ENCODE peak calls at places on chromosomes 11 and 22, in nine cellular contexts. G is A549, N is vagina, O is nephron progenitor cell, Z is GM12865, Q is cardiac muscle cell, T is transverse colon, W is neural progenitor cell, C is heart left ventricle. U is an unnamed sample.

GRCh38 chr11:45771194-45771941 is 33.6 kb upstream of the SLC35C1 start:
- DNase-seq in G (peak), N (no peak), Q (peak), O (peak), W (peak), T (peak), Z (peak), C (peak), U (peak)

GRCh38 chr11:19561011-19561410 is 151.6 kb upstream of the NAV2 start:
- DNase-seq in Q (peak), W (no peak), O (no peak), G (no peak), C (no peak), Z (no peak), N (no peak), T (no peak), U (no peak)

GRCh38 chr11:75233688-75234295 is 6.8 kb upstream of the TPBGL start:
- DNase-seq in Z (peak), N (no peak), W (peak), G (peak), Q (peak), T (no peak), C (no peak), O (peak), U (no peak)

GRCh38 chr11:112882494-112883381 is 78.5 kb upstream of the NCAM1 start:
- DNase-seq in T (no peak), O (no peak), Q (peak), Z (no peak), G (no peak), W (no peak), C (peak), N (no peak), U (no peak)

GRCh38 chr11:82718307-82718706 is 15.4 kb downstream of the FAM181B start:
- DNase-seq in Q (peak), C (no peak), T (no peak), G (peak), O (peak), N (no peak), Z (peak), W (peak), U (no peak)

GRCh38 chr11:78131956-78132355 is 7.5 kb downstream of the ALG8 start:
- DNase-seq in C (no peak), Z (no peak), T (no peak), Q (no peak), O (no peak), G (no peak), N (no peak), W (no peak), U (no peak)

GRCh38 chr11:57514538-57515331 is 767 bp downstream of the SLC43A1 start:
- DNase-seq in G (no peak), T (peak), N (no peak), O (peak), Q (peak), C (peak), W (peak), Z (peak), U (peak)

GRCh38 chr11:134240592-134240991 is 12.6 kb downstream of the THYN1 start:
- DNase-seq in G (no peak), T (no peak), N (no peak), W (no peak), Z (no peak), Q (no peak), O (no peak), C (no peak), U (no peak)

GRCh38 chr11:71183878-71184277 is 68.5 kb downstream of the SHANK2 start:
- DNase-seq in Z (no peak), W (no peak), C (no peak), T (no peak), Q (no peak), O (no peak), G (no peak), N (no peak), U (no peak)

GRCh38 chr22:48972979-48973693 is 854.5 kb downstream of the BRD1 start:
- DNase-seq in O (no peak), G (no peak), Q (no peak), T (no peak), N (peak), W (no peak), Z (no peak), C (no peak), U (no peak)

GRCh38 chr22:48973694-48974041 is 854.0 kb downstream of the BRD1 start:
- DNase-seq in G (no peak), T (no peak), Z (no peak), O (no peak), N (peak), W (no peak), Q (no peak), C (no peak), U (no peak)

DNA sequence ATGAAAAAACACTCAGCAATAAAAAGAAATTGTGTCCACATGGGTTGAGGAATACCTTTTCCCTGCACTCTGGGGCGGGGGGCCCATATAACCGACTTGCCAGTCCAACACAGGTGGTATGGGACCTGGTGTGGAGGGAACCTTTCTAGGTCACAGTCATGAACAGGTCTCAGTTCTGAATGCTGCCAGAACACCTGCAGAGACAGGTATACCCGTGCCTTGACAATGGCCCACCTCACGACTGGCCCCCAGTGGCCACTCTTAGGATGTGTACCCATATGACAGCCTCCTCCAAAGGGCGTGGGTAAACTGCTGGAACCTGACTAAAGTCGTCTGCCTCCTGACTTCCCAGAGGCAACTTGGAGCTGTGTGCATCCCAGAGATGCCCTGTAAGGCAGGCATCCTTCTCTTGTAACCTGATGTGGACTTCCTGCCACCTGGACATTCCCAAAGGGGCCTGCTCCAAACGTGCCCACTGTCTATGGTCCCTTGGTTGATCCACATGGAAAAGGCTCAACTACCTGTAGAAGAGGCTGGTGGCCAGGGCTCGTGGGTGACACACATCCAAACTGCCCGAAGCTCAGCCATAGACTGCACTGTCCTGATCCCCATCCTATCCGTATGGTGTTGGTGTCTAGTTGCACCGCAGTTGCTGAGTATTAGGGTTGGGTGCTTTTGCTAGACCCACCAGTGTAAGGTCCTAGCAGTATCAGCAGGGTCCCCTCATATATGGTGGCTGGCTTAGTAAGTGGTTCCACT is 859.3 kb downstream of the BRD1 start:
- DNase-seq in O (no peak), N (peak), Q (no peak), W (peak), T (peak), Z (no peak), G (peak), C (no peak), U (no peak)
- TF ChIP-seq CTCF in O (peak), N (no peak), Q (no peak), W (peak), T (no peak), Z (no peak), G (peak), C (no peak), U (peak)

GRCh38 chr22:32897400-32897799 is 95.9 kb downstream of the TIMP3 start:
- DNase-seq in C (no peak), G (no peak), Q (peak), N (no peak), W (no peak), O (no peak), T (no peak), Z (no peak), U (no peak)

GRCh38 chr22:32904044-32904443 is 102.5 kb downstream of the TIMP3 start:
- DNase-seq in W (peak), C (peak), N (no peak), T (peak), Q (peak), O (peak), Z (peak), G (peak), U (no peak)

GRCh38 chr22:32900856-32901255 is 99.4 kb downstream of the TIMP3 start:
- DNase-seq in T (no peak), N (no peak), G (no peak), Z (no peak), W (no peak), C (no peak), Q (no peak), O (no peak), U (no peak)

GRCh38 chr22:32905400-32905799 is 103.9 kb downstream of the TIMP3 start:
- DNase-seq in Q (no peak), C (no peak), T (no peak), W (no peak), O (no peak), N (no peak), Z (no peak), G (no peak), U (no peak)

DNA sequence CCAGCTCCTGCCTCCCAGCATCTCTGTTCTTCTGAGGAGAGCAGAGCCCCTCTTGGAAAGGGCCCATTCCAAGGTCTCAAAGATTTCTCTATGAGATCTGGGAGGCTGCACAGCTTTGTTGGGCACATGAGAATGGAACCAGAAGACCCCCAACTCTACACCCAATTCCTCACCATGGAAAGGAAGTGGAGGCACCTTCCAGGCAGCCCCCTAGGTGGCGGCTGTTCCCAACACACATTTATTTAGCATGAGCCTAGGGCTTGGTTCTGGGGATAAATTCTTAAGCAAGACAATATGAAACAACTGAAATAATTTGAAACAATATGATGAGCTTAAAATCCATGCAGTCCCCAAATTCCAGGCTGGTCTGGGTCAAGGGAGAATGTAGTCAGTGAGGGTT is 100.4 kb downstream of the TIMP3 start:
- DNase-seq in N (no peak), O (no peak), W (no peak), Q (no peak), T (no peak), G (no peak), Z (no peak), C (no peak), U (no peak)
- TF ChIP-seq CTCF in N (no peak), O (no peak), W (peak), Q (no peak), T (no peak), G (no peak), Z (no peak), C (no peak), U (no peak)

GRCh38 chr11:36054628-36055027 is 110.8 kb downstream of the LDLRAD3 start:
- DNase-seq in G (no peak), T (no peak), O (no peak), Q (no peak), N (no peak), W (no peak), Z (no peak), C (no peak), U (no peak)
- TF ChIP-seq CTCF in G (no peak), T (no peak), O (no peak), Q (no peak), N (no peak), W (no peak), Z (no peak), C (no peak), U (no peak)

GRCh38 chr11:132284048-132284447 is 913.6 kb downstream of the NTM start:
- DNase-seq in C (no peak), O (no peak), T (no peak), W (no peak), G (no peak), Q (no peak), Z (no peak), N (no peak), U (no peak)

GRCh38 chr11:132284611-132285010 is 914.2 kb downstream of the NTM start:
- DNase-seq in G (no peak), N (no peak), C (no peak), T (no peak), Q (no peak), O (no peak), W (no peak), Z (no peak), U (no peak)

GRCh38 chr11:132278801-132279574 is 908.6 kb downstream of the NTM start:
- DNase-seq in Z (peak), Q (peak), W (peak), C (no peak), N (no peak), G (peak), O (no peak), T (no peak), U (no peak)
- TF ChIP-seq CTCF in Z (peak), Q (peak), W (peak), C (peak), N (no peak), G (no peak), O (peak), T (no peak), U (peak)

DNA sequence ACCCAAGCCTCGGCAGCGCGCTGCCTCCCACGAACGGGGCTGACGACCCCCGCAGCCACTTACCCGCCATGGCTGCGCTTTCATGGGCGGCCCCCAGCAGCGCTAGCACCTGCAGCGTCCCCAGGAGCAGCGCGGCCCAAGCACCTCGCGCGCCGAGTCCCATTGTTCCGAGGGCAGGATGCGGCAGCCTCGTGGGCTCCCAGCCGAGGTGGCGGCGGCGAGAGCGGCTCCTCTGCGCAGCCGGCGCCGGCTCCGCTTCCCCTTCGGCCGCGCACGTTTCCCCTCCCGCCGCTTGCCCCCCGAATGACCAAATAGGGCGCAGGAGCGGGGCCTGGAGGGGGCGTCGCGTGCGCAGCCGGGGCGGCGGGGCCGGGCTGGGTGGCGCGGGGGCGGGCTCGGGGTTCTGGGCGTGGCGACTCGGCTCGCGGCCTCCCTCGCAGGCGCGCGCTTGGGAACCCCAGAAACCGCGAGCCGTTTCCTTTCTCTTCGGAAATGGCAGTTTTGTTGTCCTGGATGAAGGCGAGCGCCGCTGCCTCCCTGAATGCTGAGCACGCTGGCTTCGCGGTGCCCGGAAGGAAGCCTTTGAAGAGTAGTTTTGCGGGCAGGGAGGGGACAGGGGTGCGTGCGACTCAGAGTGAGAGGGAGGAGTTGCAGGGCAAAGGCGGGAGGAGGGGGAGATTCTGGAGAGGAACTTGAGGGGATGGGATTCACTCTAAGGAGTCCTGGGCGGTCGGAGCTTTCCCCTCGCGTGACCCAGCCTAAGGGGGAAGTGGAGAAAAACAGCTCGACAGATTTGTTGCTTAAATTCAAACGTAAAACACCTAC is at the start of gene TMEM123:
- DNase-seq in Q (peak), Z (peak), G (peak), W (peak), T (peak), N (no peak), O (peak), C (peak), U (peak)
- TF ChIP-seq CTCF in Q (no peak), Z (no peak), G (no peak), W (peak), T (no peak), N (no peak), O (no peak), C (no peak), U (no peak)

GRCh38 chr11:64659417-64660144 is 63.4 kb downstream of the NRXN2 start:
- DNase-seq in Q (peak), W (no peak), T (no peak), Z (no peak), N (no peak), O (no peak), G (peak), C (no peak), U (peak)
- TF ChIP-seq CTCF in Q (no peak), W (no peak), T (no peak), Z (no peak), N (no peak), O (no peak), G (no peak), C (no peak), U (no peak)

DNA sequence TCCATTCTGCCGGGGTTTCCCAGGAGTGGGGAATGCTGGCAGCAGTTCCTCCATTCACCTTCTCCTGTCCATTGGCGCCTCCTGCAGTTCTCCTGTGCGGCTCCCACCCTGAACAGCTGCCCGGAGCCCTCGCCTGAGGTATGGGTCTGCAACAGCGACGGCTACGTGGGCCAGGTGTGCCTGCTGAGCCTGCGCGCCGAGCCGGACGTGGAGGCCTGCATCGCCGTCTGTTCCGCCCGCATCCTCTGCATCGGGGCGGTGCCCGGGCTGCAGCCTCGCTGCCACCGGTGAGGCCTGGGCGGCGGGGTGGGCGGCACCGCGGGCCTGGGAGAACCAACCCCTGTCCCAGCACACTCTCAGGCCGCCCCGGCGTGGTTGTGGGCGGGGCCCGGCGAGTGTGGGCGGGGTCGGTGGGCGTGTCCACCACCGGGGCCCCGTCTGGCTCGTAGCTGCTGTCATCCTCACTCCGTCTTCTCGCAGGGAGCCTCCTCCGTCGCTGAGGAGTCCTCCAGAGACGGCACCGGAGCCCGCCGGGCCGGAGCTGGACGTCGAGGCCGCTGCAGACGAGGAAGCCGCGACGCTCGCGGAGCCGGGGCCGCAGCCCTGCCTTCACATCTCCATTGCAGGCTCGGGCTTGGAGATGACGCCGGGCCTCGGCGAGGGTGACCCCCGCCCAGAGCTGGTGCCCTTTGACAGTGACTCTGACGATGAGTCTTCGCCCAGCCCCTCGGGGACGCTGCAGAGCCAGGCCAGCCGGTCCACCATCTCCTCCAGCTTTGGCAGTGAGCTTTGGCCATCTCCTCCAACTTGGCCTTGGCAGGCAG is 14.0 kb upstream of the RELT start:
- DNase-seq in N (no peak), T (no peak), W (peak), G (no peak), Z (no peak), O (peak), Q (no peak), C (no peak), U (no peak)
- TF ChIP-seq CTCF in N (no peak), T (no peak), W (peak), G (no peak), Z (no peak), O (no peak), Q (no peak), C (no peak), U (no peak)

GRCh38 chr22:27264184-27264583 is 537.4 kb downstream of the MN1 start:
- DNase-seq in W (no peak), O (no peak), Z (no peak), C (no peak), G (no peak), Q (no peak), T (no peak), N (no peak), U (no peak)
- TF ChIP-seq CTCF in W (no peak), O (no peak), Z (no peak), C (no peak), G (no peak), Q (no peak), T (no peak), N (no peak), U (no peak)

GRCh38 chr11:3959015-3959917 is 103.8 kb downstream of the STIM1 start:
- DNase-seq in N (no peak), O (no peak), C (no peak), Z (peak), Q (peak), W (peak), T (no peak), G (peak), U (no peak)
- TF ChIP-seq CTCF in N (no peak), O (no peak), C (no peak), Z (no peak), Q (peak), W (peak), T (no peak), G (peak), U (no peak)

GRCh38 chr22:39543095-39543494 is 10.5 kb upstream of the RPS19BP1 start:
- DNase-seq in O (peak), Z (peak), Q (peak), G (peak), C (no peak), T (no peak), N (no peak), W (peak), U (no peak)
- TF ChIP-seq CTCF in O (peak), Z (peak), Q (peak), G (peak), C (peak), T (no peak), N (no peak), W (peak), U (no peak)

U was measured in lower lobe of right lung.